ENCODE peak calls at places on chromosomes 16 and 17, in six cellular contexts. F is transverse colon, E is HCT116, W is tibial nerve, L is IMR-90, J is upper lobe of left lung. I is an unnamed sample.

GRCh38 chr16:88462396-88462795 is 9.3 kb downstream of the ZFPM1 start:
- DNase-seq in F (no peak), E (no peak), W (no peak), L (no peak), J (no peak), I (no peak)

GRCh38 chr17:32256695-32257013 is 9.0 kb upstream of the RHBDL3 start:
- DNase-seq in F (no peak), E (no peak), W (no peak), L (no peak), J (no peak), I (no peak)

GRCh38 chr17:37067555-37068111 is 118.9 kb downstream of the AATF start:
- DNase-seq in F (peak), E (peak), W (peak), L (peak), J (peak), I (peak)

GRCh38 chr17:7238418-7239090 is 703 bp downstream of the PHF23 start:
- DNase-seq in F (no peak), E (no peak), W (no peak), L (no peak), J (peak), I (peak)

GRCh38 chr17:44220211-44221071 is 966 bp upstream of the UBTF start:
- DNase-seq in F (peak), E (no peak), W (no peak), L (peak), J (no peak), I (peak)

GRCh38 chr16:67428146-67428731 is 2.7 kb upstream of the HSD11B2 start:
- DNase-seq in F (peak), E (peak), W (peak), L (peak), J (peak), I (peak)

GRCh38 chr17:47725446-47726109 is 7.5 kb upstream of the TBX21 start:
- DNase-seq in F (no peak), E (no peak), W (no peak), L (no peak), J (no peak), I (no peak)

GRCh38 chr16:77937473-77938195 is 84.7 kb upstream of the CLEC3A start:
- DNase-seq in F (no peak), E (no peak), W (no peak), L (peak), J (no peak), I (no peak)

GRCh38 chr17:63458478-63458877 is 12.4 kb upstream of the CYB561 start:
- DNase-seq in F (no peak), E (no peak), W (no peak), L (no peak), J (no peak), I (no peak)

GRCh38 chr17:29642171-29642611 is 19.5 kb upstream of the CORO6 start:
- DNase-seq in F (no peak), E (no peak), W (no peak), L (no peak), J (no peak), I (no peak)

GRCh38 chr17:6456914-6457687 is 12.8 kb downstream of the PIMREG start:
- DNase-seq in F (peak), E (no peak), W (no peak), L (peak), J (no peak), I (no peak)

GRCh38 chr17:4175921-4176802 is 33.2 kb downstream of the CYB5D2 start:
- DNase-seq in F (no peak), E (no peak), W (no peak), L (peak), J (no peak), I (no peak)

GRCh38 chr17:9195961-9196668 is 174.8 kb downstream of the NTN1 start:
- DNase-seq in F (peak), E (no peak), W (no peak), L (no peak), J (no peak), I (no peak)

GRCh38 chr17:50386451-50386994 is 10.8 kb downstream of the LRRC59 start:
- DNase-seq in F (no peak), E (no peak), W (no peak), L (no peak), J (no peak), I (no peak)

GRCh38 chr16:56985288-56985961 is 3.9 kb upstream of the NLRC5 start:
- DNase-seq in F (peak), E (peak), W (peak), L (peak), J (peak), I (no peak)

GRCh38 chr16:2535644-2536021 is 2.2 kb upstream of the PDPK1 start:
- DNase-seq in F (no peak), E (no peak), W (no peak), L (peak), J (no peak), I (no peak)

GRCh38 chr16:30992931-30993816 is 8.2 kb downstream of the HSD3B7 start:
- DNase-seq in F (no peak), E (no peak), W (no peak), L (no peak), J (no peak), I (no peak)

GRCh38 chr16:48014349-48015135 is 141.3 kb downstream of the ABCC12 start:
- DNase-seq in F (no peak), E (peak), W (no peak), L (peak), J (no peak), I (no peak)

GRCh38 chr16:89482087-89482823 is 8.1 kb downstream of the ANKRD11 start:
- DNase-seq in F (peak), E (no peak), W (no peak), L (no peak), J (no peak), I (no peak)

GRCh38 chr16:88967800-88968588 is 9.0 kb downstream of the CBFA2T3 start:
- DNase-seq in F (peak), E (no peak), W (no peak), L (no peak), J (no peak), I (no peak)

GRCh38 chr16:84423416-84423837 is 55.1 kb downstream of the ATP2C2 start:
- DNase-seq in F (no peak), E (peak), W (no peak), L (peak), J (no peak), I (peak)

GRCh38 chr16:1073262-1073558 is 663 bp downstream of the SSTR5 start:
- DNase-seq in F (no peak), E (no peak), W (no peak), L (no peak), J (no peak), I (no peak)

GRCh38 chr16:68658258-68658973 is 13.3 kb downstream of the CDH3 start:
- DNase-seq in F (no peak), E (peak), W (no peak), L (peak), J (no peak), I (no peak)

GRCh38 chr16:20868890-20869289 is 31.3 kb downstream of the DCUN1D3 start:
- DNase-seq in F (peak), E (no peak), W (peak), L (peak), J (peak), I (no peak)

GRCh38 chr17:60535382-60536279 is 9.6 kb upstream of the APPBP2 start:
- DNase-seq in F (no peak), E (no peak), W (no peak), L (peak), J (no peak), I (no peak)

GRCh38 chr17:78759203-78759968 is 22.7 kb downstream of the CYTH1 start:
- DNase-seq in F (peak), E (no peak), W (no peak), L (peak), J (peak), I (peak)

GRCh38 chr16:85528528-85529387 is 84.4 kb upstream of the GSE1 start:
- DNase-seq in F (no peak), E (no peak), W (no peak), L (no peak), J (no peak), I (peak)

GRCh38 chr17:57889892-57890856 is 40.3 kb upstream of the MRPS23 start:
- DNase-seq in F (peak), E (peak), W (no peak), L (peak), J (peak), I (no peak)
- TF ChIP-seq POLR2A in F (no peak), E (no peak), W (no peak), L (no peak), J (no peak), I (no peak)

DNA sequence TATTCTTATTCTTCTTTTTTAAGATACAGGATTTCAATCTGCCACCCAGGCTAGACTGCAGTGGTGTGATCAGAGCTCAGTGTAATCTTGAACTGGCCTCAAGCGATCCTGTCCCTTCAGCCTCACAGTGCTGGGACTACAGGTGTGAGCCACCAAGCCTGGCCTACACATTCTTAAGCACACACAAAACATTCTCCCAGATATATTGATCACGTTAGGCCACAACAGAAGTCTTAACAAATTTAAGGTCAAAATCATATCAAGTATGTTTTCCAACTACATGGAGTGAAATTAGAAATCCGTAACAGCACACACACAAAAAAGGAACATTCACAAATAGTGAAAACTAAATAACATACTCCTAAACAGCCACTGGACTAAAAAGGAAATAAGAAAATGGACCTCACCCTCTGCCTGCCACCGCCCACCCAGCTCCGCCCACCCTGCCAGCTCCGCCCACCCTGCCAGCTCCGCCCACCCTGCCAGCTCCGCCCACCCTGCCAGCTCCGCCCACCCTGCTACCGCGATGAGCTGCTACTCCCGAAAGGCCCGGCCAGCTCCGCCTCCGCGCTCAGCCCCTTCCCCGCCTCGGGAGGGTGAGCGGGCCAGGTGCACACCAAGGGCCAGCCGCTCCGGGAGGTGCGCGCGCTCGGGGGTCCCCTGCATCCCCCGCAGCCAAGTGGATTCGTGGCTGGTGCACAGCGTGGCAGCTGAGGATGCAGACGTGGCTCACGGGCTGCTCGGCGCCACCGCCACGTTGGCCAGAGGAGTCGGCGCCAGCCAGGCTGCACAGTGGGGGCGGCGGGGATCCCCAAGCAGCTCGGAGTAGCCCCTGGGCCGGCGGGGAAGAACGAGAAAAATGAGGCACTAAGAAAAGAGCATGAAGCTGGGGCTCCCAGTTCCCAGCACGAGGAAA is 41.2 kb downstream of the C16orf87 start:
- DNase-seq in F (peak), E (no peak), W (peak), L (peak), J (peak), I (peak)
- TF ChIP-seq POLR2A in F (peak), E (no peak), W (no peak), L (peak), J (no peak), I (no peak)

GRCh38 chr16:9845661-9846361 is 336.4 kb downstream of the GRIN2A start:
- DNase-seq in F (no peak), E (no peak), W (no peak), L (no peak), J (no peak), I (no peak)
- TF ChIP-seq POLR2A in F (no peak), E (no peak), W (no peak), L (no peak), J (no peak), I (no peak)

GRCh38 chr17:45319239-45319703 is 2.5 kb upstream of the MAP3K14 start:
- DNase-seq in F (no peak), E (peak), W (no peak), L (peak), J (peak), I (no peak)
- TF ChIP-seq POLR2A in F (no peak), E (no peak), W (no peak), L (no peak), J (no peak), I (no peak)

GRCh38 chr17:39702901-39703893 is 3.3 kb downstream of the ERBB2 start:
- DNase-seq in F (no peak), E (no peak), W (no peak), L (peak), J (peak), I (no peak)
- TF ChIP-seq POLR2A in F (no peak), E (no peak), W (no peak), L (no peak), J (no peak), I (no peak)